ENCODE peak calls at places on chromosomes 7 and 10, in seven cellular contexts. Z is cardiac fibroblast, R is GM23338, W is A549, H is heart left ventricle, U is lower leg skin, S is progenitor cell of endocrine pancreas. Y is an unnamed sample.

GRCh38 chr10:129831150-129831549 is 132.9 kb downstream of the EBF3 start:
- DNase-seq in Z (no peak), R (no peak), W (no peak), H (no peak), U (peak), S (no peak), Y (no peak)

GRCh38 chr7:158570449-158571170 is 17.0 kb downstream of the PTPRN2 start:
- DNase-seq in Z (no peak), R (no peak), W (no peak), H (no peak), U (no peak), S (no peak), Y (no peak)

GRCh38 chr7:17437586-17437985 is 139.1 kb downstream of the AHR start:
- DNase-seq in Z (no peak), R (no peak), W (no peak), H (no peak), U (no peak), S (no peak), Y (no peak)

GRCh38 chr7:142301923-142302550 is 44.2 kb upstream of the PRSS58 start:
- DNase-seq in Z (peak), R (peak), W (no peak), H (no peak), U (no peak), S (no peak), Y (peak)

GRCh38 chr10:5911670-5912069 is 21.6 kb downstream of the FBH1 start:
- DNase-seq in Z (no peak), R (no peak), W (no peak), H (no peak), U (no peak), S (no peak), Y (no peak)

GRCh38 chr7:30912454-30912985 is 867 bp downstream of the AQP1 start:
- DNase-seq in Z (no peak), R (no peak), W (no peak), H (no peak), U (no peak), S (no peak), Y (no peak)

GRCh38 chr10:68938117-68938516 is 17.9 kb upstream of the DDX21 start:
- DNase-seq in Z (peak), R (no peak), W (no peak), H (no peak), U (no peak), S (no peak), Y (no peak)

GRCh38 chr10:130994191-130994590 is 317.3 kb downstream of the TCERG1L start:
- DNase-seq in Z (no peak), R (no peak), W (no peak), H (no peak), U (peak), S (no peak), Y (no peak)

GRCh38 chr10:73647211-73647874 is 6.1 kb upstream of the MYOZ1 start:
- DNase-seq in Z (peak), R (peak), W (no peak), H (peak), U (peak), S (peak), Y (peak)

GRCh38 chr10:24944512-24945255 is 7.7 kb downstream of the PRTFDC1 start:
- DNase-seq in Z (peak), R (no peak), W (peak), H (no peak), U (no peak), S (no peak), Y (no peak)

GRCh38 chr7:140059288-140060242 is 3.2 kb downstream of the PARP12 start:
- DNase-seq in Z (peak), R (no peak), W (peak), H (peak), U (peak), S (no peak), Y (no peak)

GRCh38 chr7:106205621-106206222 is 79.1 kb downstream of the NAMPT start:
- DNase-seq in Z (peak), R (no peak), W (no peak), H (no peak), U (no peak), S (no peak), Y (peak)

GRCh38 chr10:131730771-131731497 is 169.9 kb upstream of the PPP2R2D start:
- DNase-seq in Z (no peak), R (no peak), W (no peak), H (no peak), U (peak), S (no peak), Y (no peak)

GRCh38 chr10:60338002-60338564 is 51.6 kb downstream of the ANK3 start:
- DNase-seq in Z (no peak), R (peak), W (no peak), H (no peak), U (no peak), S (no peak), Y (no peak)
- TF ChIP-seq CTCF in Z (no peak), R (no peak), W (no peak), H (no peak), U (no peak), S (no peak), Y (no peak)

GRCh38 chr7:32039000-32039756 is 31.0 kb downstream of the PDE1C start:
- DNase-seq in Z (no peak), R (peak), W (no peak), H (no peak), U (no peak), S (no peak), Y (no peak)
- TF ChIP-seq CTCF in Z (no peak), R (peak), W (no peak), H (peak), U (no peak), S (peak), Y (no peak)

GRCh38 chr7:28536259-28536658 is 123.9 kb downstream of the CREB5 start:
- DNase-seq in Z (peak), R (peak), W (no peak), H (no peak), U (no peak), S (no peak), Y (no peak)
- TF ChIP-seq CTCF in Z (peak), R (peak), W (no peak), H (no peak), U (no peak), S (peak), Y (no peak)

GRCh38 chr7:101321491-101322401 is at the start of gene IFT22:
- DNase-seq in Z (peak), R (peak), W (peak), H (peak), U (peak), S (peak), Y (peak)
- TF ChIP-seq CTCF in Z (peak), R (peak), W (peak), H (no peak), U (no peak), S (peak), Y (no peak)

GRCh38 chr7:81693894-81694293 is 76.0 kb downstream of the HGF start:
- DNase-seq in Z (no peak), R (no peak), W (no peak), H (no peak), U (no peak), S (no peak), Y (no peak)

GRCh38 chr7:81693080-81693479 is 76.8 kb downstream of the HGF start:
- DNase-seq in Z (no peak), R (no peak), W (no peak), H (no peak), U (no peak), S (no peak), Y (no peak)

GRCh38 chr7:81704595-81704994 is 65.3 kb downstream of the HGF start:
- DNase-seq in Z (no peak), R (no peak), W (no peak), H (no peak), U (no peak), S (no peak), Y (no peak)

GRCh38 chr7:81698965-81699364 is 70.9 kb downstream of the HGF start:
- DNase-seq in Z (no peak), R (no peak), W (no peak), H (no peak), U (no peak), S (no peak), Y (no peak)
- TF ChIP-seq CTCF in Z (no peak), R (no peak), W (no peak), H (no peak), U (no peak), S (no peak), Y (no peak)